ENCODE peak calls at places on chromosomes 3 and 15, in six cellular contexts. E, V, R, M, Z and L are unnamed samples.

GRCh38 chr15:51114437-51115119 is 19.9 kb upstream of the TNFAIP8L3 start:
- DNase-seq in R (no peak), E (no peak), Z (no peak), M (no peak), V (no peak), L (peak; percentile 49)

GRCh38 chr3:71315431-71315830 is 268.1 kb downstream of the FOXP1 start:
- DNase-seq in M (no peak), R (no peak), Z (no peak), E (no peak), V (no peak), L (no peak)

GRCh38 chr3:133117342-133117741 is 79.2 kb downstream of the TMEM108 start:
- DNase-seq in V (no peak), R (no peak), E (no peak), Z (no peak), M (no peak), L (no peak)

GRCh38 chr15:85778107-85778776 is 16.5 kb downstream of the KLHL25 start:
- DNase-seq in V (no peak), Z (no peak), R (no peak), M (no peak), E (no peak), L (no peak)

GRCh38 chr3:42190701-42191442 is 75.1 kb downstream of the CCK start:
- DNase-seq in M (peak; percentile 89), V (peak; percentile 72), R (peak; percentile 76), Z (peak; percentile 47), E (peak; percentile 55), L (peak; percentile 77)

GRCh38 chr3:194671511-194671899 is 486 bp downstream of the LSG1 start:
- DNase-seq in Z (peak; percentile 43), M (no peak), E (peak; percentile 28), R (no peak), V (peak; percentile 53), L (peak; percentile 67)

GRCh38 chr3:159234306-159234705 is 432.5 kb downstream of the MFSD1 start:
- DNase-seq in Z (no peak), M (no peak), R (no peak), V (no peak), E (no peak), L (peak; percentile 78)

GRCh38 chr15:40754574-40754882 is 526 bp downstream of the RMDN3 start:
- DNase-seq in Z (no peak), M (no peak), V (no peak), E (no peak), R (peak; percentile 39), L (peak; percentile 25)

GRCh38 chr15:59317211-59317610 is 55.5 kb downstream of the MYO1E start:
- DNase-seq in V (no peak), M (peak; percentile 24), E (no peak), R (no peak), Z (no peak), L (no peak)

GRCh38 chr3:195855471-195856409 is 44.0 kb upstream of the MUC4 start:
- DNase-seq in E (no peak), R (no peak), Z (no peak), M (no peak), V (no peak), L (no peak)

GRCh38 chr3:19702416-19703078 is 231.5 kb downstream of the EFHB start:
- DNase-seq in M (no peak), V (no peak), Z (no peak), R (peak; percentile 47), E (no peak), L (no peak)

GRCh38 chr15:57320543-57321220 is 55.6 kb upstream of the CGNL1 start:
- DNase-seq in V (no peak), R (no peak), E (no peak), M (no peak), Z (no peak), L (peak; percentile 74)

GRCh38 chr3:101690972-101691371 is 4.5 kb upstream of the RPL24 start:
- DNase-seq in Z (no peak), E (no peak), R (no peak), V (peak; percentile 25), M (no peak), L (no peak)

GRCh38 chr15:59255647-59256380 is 49.2 kb downstream of the LDHAL6B start:
- DNase-seq in R (no peak), V (no peak), E (peak; percentile 84), M (no peak), Z (peak; percentile 95), L (no peak)

GRCh38 chr3:48194446-48195071 is 6.3 kb upstream of the CDC25A start:
- DNase-seq in Z (peak; percentile 72), R (peak; percentile 86), M (peak; percentile 95), E (peak; percentile 68), V (peak; percentile 54), L (peak; percentile 63)

GRCh38 chr15:68640791-68641331 is 62.1 kb downstream of the CORO2B start:
- DNase-seq in R (no peak), V (no peak), M (no peak), Z (no peak), E (no peak), L (no peak)

DNA sequence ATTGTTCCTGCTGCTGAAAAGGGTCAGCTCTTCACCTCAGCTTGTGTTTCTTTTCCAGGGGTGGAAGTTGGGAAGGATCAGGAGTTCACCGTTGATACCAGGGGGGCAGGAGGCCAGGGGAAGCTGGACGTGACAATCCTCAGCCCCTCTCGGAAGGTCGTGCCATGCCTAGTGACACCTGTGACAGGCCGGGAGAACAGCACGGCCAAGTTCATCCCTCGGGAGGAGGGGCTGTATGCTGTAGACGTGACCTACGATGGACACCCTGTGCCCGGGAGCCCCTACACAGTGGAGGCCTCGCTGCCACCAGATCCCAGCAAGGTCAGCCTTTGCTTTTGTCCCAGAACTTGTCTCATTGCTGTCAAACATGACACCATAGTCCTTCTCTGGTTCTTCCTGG is 89.6 kb downstream of the DNASE1L3 start:
- DNase-seq in Z (no peak), E (no peak), R (no peak), V (no peak), M (no peak), L (no peak)
- TF ChIP-seq MAX in Z (no peak), E (no peak), R (no peak), V (no peak), M (no peak), L (no peak)

GRCh38 chr3:143302638-143303171 is 183.1 kb downstream of the CHST2 start:
- DNase-seq in R (no peak), M (no peak), V (no peak), E (no peak), Z (no peak), L (peak; percentile 90)
- TF ChIP-seq JUN in R (no peak), M (no peak), V (no peak), E (no peak), Z (no peak), L (peak; percentile 61)

DNA sequence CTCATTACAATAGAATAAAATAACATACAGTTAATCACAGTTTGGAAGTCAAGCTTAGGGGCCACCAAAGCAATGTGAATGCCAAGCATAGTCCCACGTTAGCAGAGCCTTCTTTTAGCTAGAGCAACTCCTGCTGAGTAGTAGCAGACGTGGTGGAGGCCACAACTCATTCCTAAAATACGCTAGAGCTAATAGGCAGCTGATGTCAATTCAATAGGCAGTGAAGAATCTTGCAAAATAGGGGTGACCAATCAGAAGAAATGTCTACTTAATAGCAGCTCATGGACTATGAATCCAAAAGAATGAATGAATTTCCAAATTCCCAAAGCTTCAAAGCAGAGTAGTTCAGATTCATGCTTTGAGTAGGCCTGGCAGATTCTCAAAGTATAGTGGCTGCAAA is 292.9 kb upstream of the RORA start:
- DNase-seq in R (no peak), M (no peak), E (no peak), Z (no peak), V (no peak), L (no peak)
- TF ChIP-seq MAX in R (no peak), M (no peak), E (no peak), Z (no peak), V (no peak), L (no peak)

DNA sequence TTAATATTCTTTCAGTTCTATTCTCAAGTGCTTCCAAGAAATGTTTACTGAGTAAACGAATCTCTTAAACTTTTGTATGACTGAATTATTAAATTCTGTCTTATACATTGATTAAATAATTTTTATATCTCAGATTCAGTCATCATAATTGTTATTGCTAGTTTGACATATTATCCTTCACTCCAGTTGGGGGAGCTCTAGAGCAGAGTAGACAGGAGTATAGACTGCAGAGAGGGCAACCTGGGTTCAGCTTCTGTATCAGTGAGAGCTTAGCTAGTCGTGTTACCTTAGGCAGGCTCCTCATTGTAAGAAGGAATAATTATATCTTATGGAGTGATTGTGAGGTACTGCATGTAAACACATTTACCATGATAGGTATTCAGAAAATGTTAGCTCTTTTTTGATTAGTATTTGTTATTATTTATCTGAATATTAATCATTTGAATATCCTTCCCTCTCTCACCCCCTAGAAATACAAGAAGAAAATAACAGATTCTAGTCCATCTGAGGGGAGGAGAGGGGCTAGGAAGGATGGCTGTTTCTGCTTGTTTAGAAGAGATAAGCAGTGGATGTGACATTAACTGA is 31.0 kb upstream of the ZCWPW2 start:
- DNase-seq in M (no peak), Z (peak; percentile 43), R (no peak), V (peak; percentile 68), E (peak; percentile 57), L (peak; percentile 47)
- TF ChIP-seq JUN in M (no peak), Z (no peak), R (no peak), V (no peak), E (no peak), L (no peak)

DNA sequence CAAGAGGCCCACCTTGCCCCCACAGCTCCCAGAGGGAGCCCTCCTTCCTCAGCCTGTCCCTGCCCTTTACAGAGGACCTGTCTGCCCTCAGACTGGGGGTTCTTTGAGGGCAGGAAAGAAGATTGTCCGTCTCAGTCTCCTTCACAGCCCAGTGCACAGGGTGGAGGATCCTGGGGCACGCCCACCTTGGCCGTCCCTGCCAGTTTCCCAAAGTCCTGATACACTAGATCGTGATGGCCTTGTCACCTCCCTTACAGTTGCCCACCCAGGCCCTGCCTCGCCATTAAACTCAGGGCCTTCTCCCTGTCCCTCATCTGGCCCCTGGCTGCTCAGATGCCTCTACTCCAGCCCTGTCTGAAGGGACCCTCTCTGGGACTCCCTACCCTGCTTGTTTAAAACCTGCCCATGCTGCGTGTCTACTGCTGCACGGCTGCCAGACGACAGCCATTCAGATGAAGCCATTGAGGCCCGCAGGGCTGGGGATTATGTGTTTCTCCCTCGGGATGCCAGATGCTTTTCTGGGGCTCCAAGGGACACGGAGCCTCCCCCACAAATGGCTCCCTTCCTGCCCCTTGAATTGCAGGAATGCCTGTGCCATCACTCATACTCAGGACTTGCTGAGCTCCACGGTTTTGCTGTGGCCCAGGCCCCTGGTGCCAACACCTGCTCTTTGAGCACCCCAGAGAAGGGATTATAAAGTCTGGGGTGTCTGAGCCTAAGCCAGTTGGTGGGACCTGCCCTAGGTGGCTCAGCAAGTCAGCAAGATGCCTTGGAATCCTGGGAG is 27.8 kb downstream of the ACSBG1 start:
- DNase-seq in Z (no peak), V (no peak), R (no peak), M (peak; percentile 42), E (no peak), L (no peak)
- TF ChIP-seq MAX in Z (no peak), V (no peak), R (no peak), M (no peak), E (no peak), L (no peak)

DNA sequence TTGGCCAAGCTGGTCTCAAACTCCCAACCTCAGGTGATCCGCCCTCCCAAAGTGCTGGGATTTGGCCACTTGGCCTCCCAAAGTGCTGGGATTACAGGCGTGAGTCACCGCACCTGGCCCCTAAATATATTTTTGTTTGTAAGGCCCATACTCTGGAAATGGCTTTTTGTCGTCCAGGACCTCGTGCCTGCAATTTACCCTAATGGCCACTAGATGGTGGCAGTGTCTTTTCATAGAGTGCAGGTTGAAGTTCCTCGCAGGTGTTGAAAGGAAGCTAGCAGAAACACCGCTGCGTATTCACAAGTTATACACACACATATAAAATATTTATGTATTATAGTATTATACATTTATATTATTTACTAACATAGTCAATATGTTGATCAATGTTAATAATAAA is 97.2 kb downstream of the LRTM1 start:
- DNase-seq in R (peak; percentile 64), Z (peak; percentile 10), M (peak; percentile 69), V (peak; percentile 34), E (peak; percentile 20), L (no peak)
- TF ChIP-seq JUN in R (no peak), Z (no peak), M (no peak), V (no peak), E (no peak), L (no peak)